ENCODE peak calls at places on chromosomes 7 and 10, in four cellular contexts. K, A, C and L are unnamed samples.

GRCh38 chr7:19707240-19707639 is 1.6 kb downstream of the POLR1F start:
- DNase-seq in K (no peak), A (no peak), C (no peak), L (peak)

GRCh38 chr10:63431962-63432797 is 33.6 kb downstream of the JMJD1C start:
- DNase-seq in K (no peak), C (peak), A (no peak), L (no peak)

GRCh38 chr10:42979181-42979580 is 97.7 kb upstream of the RET start:
- DNase-seq in C (no peak), K (no peak), A (no peak), L (peak)

GRCh38 chr10:33484787-33485186 is 150.3 kb upstream of the NRP1 start:
- DNase-seq in K (no peak), C (no peak), A (no peak), L (no peak)

GRCh38 chr10:97849491-97850402 is at the start of gene GOLGA7B:
- DNase-seq in A (no peak), C (no peak), K (peak), L (peak)

GRCh38 chr7:70006411-70006920 is 408.2 kb downstream of the AUTS2 start:
- DNase-seq in C (no peak), A (no peak), K (no peak), L (no peak)

GRCh38 chr10:79293841-79294705 is 53.2 kb upstream of the PPIF start:
- DNase-seq in A (peak), K (no peak), C (no peak), L (no peak)

GRCh38 chr7:126856691-126857291 is 395.9 kb downstream of the GRM8 start:
- DNase-seq in C (no peak), K (no peak), A (peak), L (no peak)

GRCh38 chr7:29289156-29290021 is 94.8 kb downstream of the CHN2 start:
- DNase-seq in K (no peak), C (peak), A (peak), L (no peak)

GRCh38 chr7:3238525-3239210 is 62.4 kb upstream of the SDK1 start:
- DNase-seq in A (no peak), K (no peak), C (no peak), L (no peak)

GRCh38 chr7:96596120-96596826 is 113.4 kb downstream of the SEM1 start:
- DNase-seq in A (no peak), C (no peak), K (no peak), L (peak)
- TF ChIP-seq SPI1 in A (no peak), C (no peak), K (no peak), L (no peak)

DNA sequence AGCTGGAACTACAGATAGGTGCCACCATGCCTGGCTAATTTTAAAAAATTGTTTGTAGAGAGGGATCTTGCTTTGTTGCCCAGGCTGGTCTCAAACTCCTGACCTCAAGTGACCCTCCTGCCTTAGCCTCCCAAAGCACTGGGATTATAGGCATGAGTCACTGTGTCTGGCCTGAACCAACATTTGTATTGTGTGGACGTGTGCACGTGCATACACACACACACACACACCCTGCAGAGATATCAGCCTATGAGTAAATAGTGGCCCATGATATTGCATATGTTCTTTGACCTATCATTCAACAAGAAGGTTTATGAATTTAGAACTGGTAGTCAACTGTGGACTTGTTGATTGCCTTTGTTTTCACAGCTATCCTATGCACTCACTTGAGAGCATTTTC is 161.6 kb downstream of the BAMBI start:
- DNase-seq in A (no peak), K (no peak), C (no peak), L (no peak)
- TF ChIP-seq SPI1 in A (no peak), K (no peak), C (no peak), L (no peak)

GRCh38 chr10:122151121-122151694 is 119.9 kb upstream of the BTBD16 start:
- DNase-seq in A (no peak), C (no peak), K (no peak), L (no peak)

GRCh38 chr10:122152544-122152943 is 118.6 kb upstream of the BTBD16 start:
- DNase-seq in C (no peak), K (no peak), A (no peak), L (no peak)

GRCh38 chr10:122149138-122149606 is 121.9 kb upstream of the BTBD16 start:
- DNase-seq in K (no peak), A (no peak), C (no peak), L (no peak)

GRCh38 chr10:122147731-122148130 is 123.4 kb upstream of the BTBD16 start:
- DNase-seq in K (no peak), C (no peak), A (no peak), L (no peak)

GRCh38 chr10:122149607-122150505 is 121.2 kb upstream of the BTBD16 start:
- DNase-seq in A (no peak), K (no peak), C (no peak), L (no peak)
- TF ChIP-seq SPI1 in A (no peak), K (no peak), C (no peak), L (no peak)

GRCh38 chr10:112360308-112361270 is 13.3 kb upstream of the ACSL5 start:
- DNase-seq in K (no peak), A (no peak), C (no peak), L (no peak)
- TF ChIP-seq SPI1 in K (no peak), A (no peak), C (no peak), L (no peak)

DNA sequence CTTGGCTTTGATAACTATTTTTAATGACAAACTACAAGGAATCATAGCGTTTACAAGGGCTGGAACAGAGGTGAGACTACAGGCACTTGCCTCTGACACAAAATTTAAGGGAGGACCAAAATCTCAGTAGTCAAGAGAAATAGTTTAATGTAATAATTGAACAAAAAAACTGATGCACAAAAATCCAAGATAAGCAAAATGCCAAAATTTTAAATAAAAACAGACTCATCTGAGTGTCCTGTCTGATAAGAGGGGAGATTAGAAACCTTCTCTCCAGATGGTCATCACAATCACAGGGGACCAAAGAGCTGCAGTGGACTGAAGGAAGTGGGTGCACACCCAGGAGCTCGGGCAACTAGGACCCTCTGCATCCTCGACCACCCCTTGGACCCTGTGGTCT is 70.5 kb downstream of the PARD3 start:
- DNase-seq in A (no peak), K (no peak), C (no peak), L (no peak)
- TF ChIP-seq SPI1 in A (no peak), K (no peak), C (no peak), L (no peak)

GRCh38 chr7:111878788-111879187 is 316.5 kb upstream of the IMMP2L start:
- DNase-seq in A (no peak), C (no peak), K (no peak), L (no peak)
- TF ChIP-seq SPI1 in A (no peak), C (no peak), K (no peak), L (no peak)

GRCh38 chr7:1713502-1714484 is 43.7 kb downstream of the ELFN1 start:
- DNase-seq in A (no peak), C (no peak), K (no peak), L (peak)

GRCh38 chr7:1710936-1711335 is 40.9 kb downstream of the ELFN1 start:
- DNase-seq in K (no peak), C (no peak), A (no peak), L (no peak)

GRCh38 chr7:1714583-1715330 is 44.7 kb downstream of the ELFN1 start:
- DNase-seq in K (no peak), C (no peak), A (no peak), L (no peak)

GRCh38 chr7:1715331-1715625 is 45.2 kb downstream of the ELFN1 start:
- DNase-seq in A (no peak), K (no peak), C (no peak), L (no peak)

GRCh38 chr7:1712907-1713501 is 42.9 kb downstream of the ELFN1 start:
- DNase-seq in A (no peak), C (no peak), K (no peak), L (no peak)
- TF ChIP-seq SPI1 in A (no peak), C (no peak), K (no peak), L (no peak)

GRCh38 chr7:2083362-2083761 is 149.4 kb downstream of the MAD1L1 start:
- DNase-seq in A (no peak), K (no peak), C (no peak), L (no peak)

GRCh38 chr7:2081526-2082356 is 151.0 kb downstream of the MAD1L1 start:
- DNase-seq in K (no peak), C (no peak), A (no peak), L (no peak)

GRCh38 chr7:2084331-2084730 is 148.4 kb downstream of the MAD1L1 start:
- DNase-seq in C (no peak), K (no peak), A (no peak), L (no peak)

GRCh38 chr7:2084781-2085505 is 147.8 kb downstream of the MAD1L1 start:
- DNase-seq in C (no peak), K (no peak), A (no peak), L (no peak)

DNA sequence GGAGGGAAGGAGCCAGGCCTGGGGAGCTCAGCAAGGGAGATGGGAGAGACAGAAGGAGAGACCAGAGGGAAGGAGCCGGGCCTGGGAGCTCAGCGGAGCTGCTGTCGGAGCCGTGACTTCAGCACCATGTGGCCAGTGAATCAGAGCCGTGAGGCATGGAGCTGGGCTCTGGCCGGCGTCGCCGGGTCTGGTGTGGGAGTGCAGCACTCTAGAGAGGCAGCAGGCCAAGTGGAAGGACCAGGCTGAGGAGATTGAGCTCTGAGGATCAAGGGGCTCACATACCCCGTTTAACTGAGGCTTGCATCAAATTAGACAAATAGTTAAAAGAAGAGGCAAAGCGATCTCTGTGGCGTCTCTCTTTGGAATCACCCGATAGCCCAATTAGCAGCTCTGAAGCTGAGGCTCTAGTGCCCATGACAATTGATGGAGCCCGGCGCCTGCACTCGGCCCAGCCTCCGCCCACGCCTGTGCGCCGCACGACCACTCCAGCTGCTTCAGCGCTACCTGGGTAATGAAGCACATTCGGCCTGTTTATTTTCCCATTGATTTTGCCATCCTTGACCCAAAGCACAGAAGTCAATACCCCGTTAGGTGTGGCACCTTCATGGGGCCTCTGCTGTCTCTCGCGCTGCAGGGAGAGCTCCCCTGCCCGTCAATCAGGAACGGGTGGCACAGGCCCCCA is 150.2 kb downstream of the MAD1L1 start:
- DNase-seq in A (no peak), K (no peak), C (no peak), L (no peak)
- TF ChIP-seq SPI1 in A (no peak), K (no peak), C (no peak), L (no peak)

GRCh38 chr7:128902761-128903585 is 7.5 kb downstream of the KCP start:
- DNase-seq in C (no peak), A (no peak), K (no peak), L (no peak)
- TF ChIP-seq SPI1 in C (no peak), A (no peak), K (no peak), L (no peak)